ENCODE peak calls at places on chromosomes 13 and 19, in nine cellular contexts. Z, D, B, S, X, A, U, W and I are unnamed samples.

GRCh38 chr13:98834254-98834960 is 81.9 kb upstream of the SLC15A1 start:
- DNase-seq in Z (no peak), D (no peak), B (no peak), S (no peak), X (no peak), A (peak; percentile 32), U (no peak), W (no peak), I (no peak)

GRCh38 chr13:30192320-30193093 is 114.8 kb downstream of the KATNAL1 start:
- DNase-seq in Z (no peak), D (no peak), B (no peak), S (peak; percentile 6), X (no peak), A (no peak), U (no peak), W (no peak), I (peak; percentile 31)

GRCh38 chr13:32639502-32640105 is 53.4 kb downstream of the PDS5B start:
- DNase-seq in Z (peak; percentile 49), D (peak; percentile 26), B (peak; percentile 64), S (peak; percentile 79), X (peak; percentile 71), A (peak; percentile 29), U (peak; percentile 54), W (peak; percentile 79), I (peak; percentile 36)

GRCh38 chr19:40059624-40060023 is 3.6 kb upstream of the ZNF780B start:
- DNase-seq in Z (no peak), D (no peak), B (no peak), S (no peak), X (no peak), A (no peak), U (no peak), W (no peak), I (no peak)

GRCh38 chr19:611506-611869 is 21.8 kb downstream of the HCN2 start:
- DNase-seq in Z (no peak), D (peak; percentile 94), B (peak; percentile 99), S (no peak), X (no peak), A (no peak), U (peak; percentile 71), W (no peak), I (no peak)

GRCh38 chr19:45160870-45161714 is at the start of gene NKPD1:
- DNase-seq in Z (no peak), D (no peak), B (no peak), S (peak; percentile 88), X (no peak), A (peak; percentile 77), U (no peak), W (no peak), I (no peak)

GRCh38 chr13:72397265-72397664 is 330.2 kb downstream of the MZT1 start:
- DNase-seq in Z (no peak), D (no peak), B (no peak), S (no peak), X (no peak), A (no peak), U (no peak), W (no peak), I (no peak)

GRCh38 chr13:22107549-22107948 is 436.7 kb downstream of the FGF9 start:
- DNase-seq in Z (no peak), D (no peak), B (no peak), S (peak; percentile 67), X (no peak), A (no peak), U (no peak), W (no peak), I (no peak)

GRCh38 chr13:113451951-113452421 is 1.3 kb downstream of the ADPRHL1 start:
- DNase-seq in Z (no peak), D (no peak), B (no peak), S (no peak), X (no peak), A (no peak), U (no peak), W (no peak), I (no peak)

GRCh38 chr13:35478384-35479222 is 2.1 kb upstream of the MAB21L1 start:
- DNase-seq in Z (no peak), D (no peak), B (no peak), S (no peak), X (peak; percentile 43), A (peak; percentile 68), U (no peak), W (no peak), I (no peak)

GRCh38 chr13:86569119-86569518 is 769.9 kb upstream of the SLITRK6 start:
- DNase-seq in Z (no peak), D (no peak), B (peak; percentile 43), S (no peak), X (no peak), A (no peak), U (no peak), W (no peak), I (no peak)

GRCh38 chr19:3171894-3172679 is 6.5 kb upstream of the S1PR4 start:
- DNase-seq in Z (no peak), D (no peak), B (no peak), S (no peak), X (no peak), A (peak; percentile 42), U (no peak), W (no peak), I (no peak)

GRCh38 chr19:39001016-39001415 is 25.5 kb upstream of the FBXO17 start:
- DNase-seq in Z (no peak), D (no peak), B (no peak), S (no peak), X (no peak), A (no peak), U (no peak), W (no peak), I (no peak)

GRCh38 chr13:104143760-104144406 is 1077.7 kb upstream of the SLC10A2 start:
- DNase-seq in Z (no peak), D (no peak), B (peak; percentile 1), S (peak; percentile 68), X (peak; percentile 3), A (no peak), U (no peak), W (peak; percentile 51), I (no peak)

GRCh38 chr19:4987286-4987685 is 18.4 kb downstream of the KDM4B start:
- DNase-seq in Z (no peak), D (no peak), B (peak; percentile 45), S (no peak), X (peak; percentile 68), A (no peak), U (no peak), W (no peak), I (no peak)

GRCh38 chr19:52638601-52639000 is 446 bp upstream of the ZNF83 start:
- DNase-seq in Z (no peak), D (no peak), B (peak; percentile 74), S (peak; percentile 88), X (peak; percentile 63), A (peak; percentile 60), U (no peak), W (no peak), I (peak; percentile 9)

GRCh38 chr19:5296457-5297271 is 43.9 kb downstream of the PTPRS start:
- DNase-seq in Z (no peak), D (no peak), B (no peak), S (no peak), X (no peak), A (no peak), U (no peak), W (no peak), I (no peak)

GRCh38 chr19:29668746-29669609 is 3.7 kb downstream of the PLEKHF1 start:
- DNase-seq in Z (no peak), D (no peak), B (no peak), S (no peak), X (no peak), A (peak; percentile 77), U (no peak), W (no peak), I (no peak)

GRCh38 chr13:25977671-25978070 is 74.1 kb downstream of the SHISA2 start:
- DNase-seq in Z (no peak), D (no peak), B (no peak), S (no peak), X (peak; percentile 68), A (no peak), U (no peak), W (no peak), I (no peak)

GRCh38 chr13:59442461-59442860 is 721.3 kb downstream of the DIAPH3 start:
- DNase-seq in Z (no peak), D (no peak), B (no peak), S (no peak), X (no peak), A (no peak), U (no peak), W (no peak), I (no peak)

GRCh38 chr13:40231311-40231710 is 435.1 kb downstream of the FOXO1 start:
- DNase-seq in Z (no peak), D (no peak), B (peak; percentile 35), S (no peak), X (no peak), A (no peak), U (no peak), W (no peak), I (no peak)

GRCh38 chr13:83884141-83884540 is 1.9 kb upstream of the SLITRK1 start:
- DNase-seq in Z (no peak), D (no peak), B (no peak), S (no peak), X (no peak), A (no peak), U (no peak), W (no peak), I (no peak)

GRCh38 chr19:38384209-38385027 is 3.4 kb downstream of the GGN start:
- DNase-seq in Z (no peak), D (no peak), B (peak; percentile 40), S (peak; percentile 62), X (peak; percentile 78), A (peak; percentile 90), U (no peak), W (no peak), I (no peak)

GRCh38 chr19:38213911-38214625 is 10.0 kb downstream of the DPF1 start:
- DNase-seq in Z (no peak), D (peak; percentile 20), B (peak; percentile 91), S (peak; percentile 90), X (peak; percentile 56), A (no peak), U (no peak), W (no peak), I (no peak)

GRCh38 chr13:94664889-94665288 is 47.5 kb downstream of the SOX21 start:
- DNase-seq in Z (no peak), D (no peak), B (no peak), S (no peak), X (peak; percentile 54), A (no peak), U (no peak), W (no peak), I (no peak)

GRCh38 chr13:90547272-90547790 is 800.2 kb upstream of the MIR17HG start:
- DNase-seq in Z (no peak), D (no peak), B (no peak), S (peak; percentile 1), X (peak; percentile 3), A (no peak), U (no peak), W (no peak), I (no peak)

GRCh38 chr13:79435549-79435948 is 29.5 kb upstream of the RBM26 start:
- DNase-seq in Z (no peak), D (peak; percentile 68), B (peak; percentile 83), S (peak; percentile 0), X (no peak), A (no peak), U (no peak), W (no peak), I (no peak)

GRCh38 chr19:17576758-17577532 is 21.5 kb downstream of the COLGALT1 start:
- DNase-seq in Z (no peak), D (no peak), B (peak; percentile 11), S (peak; percentile 14), X (peak; percentile 96), A (peak; percentile 99), U (no peak), W (no peak), I (no peak)

GRCh38 chr19:50794778-50795664 is 4.8 kb downstream of the ACP4 start:
- DNase-seq in Z (no peak), D (no peak), B (no peak), S (peak; percentile 84), X (peak; percentile 68), A (peak; percentile 83), U (no peak), W (no peak), I (no peak)

GRCh38 chr19:46898731-46899130 is 37.9 kb downstream of the ARHGAP35 start:
- DNase-seq in Z (no peak), D (no peak), B (peak; percentile 92), S (no peak), X (no peak), A (no peak), U (no peak), W (no peak), I (no peak)

GRCh38 chr13:100589178-100589725 is 663 bp upstream of the GGACT start:
- DNase-seq in Z (no peak), D (no peak), B (no peak), S (no peak), X (no peak), A (no peak), U (no peak), W (no peak), I (no peak)